ENCODE peak calls at places on chromosomes 13 and 19, in six cellular contexts. J is AG04449; D is HFFc6; A is stimulated activated CD4-positive, alpha-beta T cell treated with anti-CD3 and anti-CD28 coated beads, Interleukin-1b, Interleukin-23, amount 100 ng/mL, for 24 hours; F is NCI-H345; R is GM03348. W is an unnamed sample.

GRCh38 chr13:98206946-98207345 is 29.9 kb upstream of the RNF113B start:
- DNase-seq in J (peak; percentile 100), D (peak; percentile 99), R (peak; percentile 77), A (no peak), F (no peak), W (no peak)

GRCh38 chr19:16167055-16167454 is 6.3 kb downstream of the CIB3 start:
- DNase-seq in F (no peak), J (no peak), R (no peak), A (no peak), D (no peak), W (no peak)

GRCh38 chr13:110549795-110550160 is 11.7 kb downstream of the RAB20 start:
- DNase-seq in A (no peak), R (no peak), D (no peak), J (no peak), F (no peak), W (peak; percentile 21)

GRCh38 chr19:17952041-17952976 is 14.6 kb upstream of the KCNN1 start:
- DNase-seq in F (no peak), D (no peak), A (no peak), J (no peak), R (no peak), W (no peak)

GRCh38 chr19:19026299-19026971 is 6.9 kb downstream of the SUGP2 start:
- DNase-seq in D (no peak), J (no peak), A (no peak), F (no peak), R (no peak), W (no peak)

GRCh38 chr13:100125946-100126345 is 37.1 kb downstream of the PCCA start:
- DNase-seq in R (no peak), D (no peak), F (no peak), A (no peak), J (no peak), W (no peak)

GRCh38 chr19:5141278-5141925 is 172.5 kb downstream of the KDM4B start:
- DNase-seq in D (no peak), A (no peak), R (no peak), J (no peak), F (no peak), W (peak; percentile 14)

GRCh38 chr19:41395355-41395754 is 1.8 kb downstream of the EXOSC5 start:
- DNase-seq in R (no peak), F (no peak), D (no peak), A (no peak), J (no peak), W (no peak)

GRCh38 chr19:41997851-41998229 is 3.8 kb upstream of the ATP1A3 start:
- DNase-seq in J (no peak), D (no peak), F (no peak), R (no peak), A (no peak), W (peak; percentile 49)

GRCh38 chr13:64075543-64076271 is 2660.1 kb upstream of the PCDH20 start:
- DNase-seq in R (no peak), A (no peak), F (no peak), J (no peak), D (no peak), W (no peak)

GRCh38 chr19:15631817-15632216 is 8.9 kb upstream of the CYP4F3 start:
- DNase-seq in D (no peak), J (no peak), R (peak; percentile 54), F (no peak), A (peak; percentile 19), W (no peak)

GRCh38 chr13:51244637-51245405 is 22.6 kb downstream of the FAM124A start:
- DNase-seq in F (no peak), R (no peak), J (no peak), A (no peak), D (no peak), W (no peak)

GRCh38 chr13:110874508-110874960 is 40.3 kb downstream of the ANKRD10 start:
- DNase-seq in R (peak; percentile 96), J (no peak), F (peak; percentile 79), A (peak; percentile 32), D (peak; percentile 40), W (peak; percentile 96)

GRCh38 chr13:50691176-50691681 is 152.3 kb downstream of the DLEU7 start:
- DNase-seq in F (no peak), R (no peak), A (no peak), D (no peak), J (no peak), W (no peak)

GRCh38 chr13:24341439-24341838 is 32.1 kb downstream of the C1QTNF9 start:
- DNase-seq in R (no peak), D (peak; percentile 30), A (no peak), J (no peak), F (peak; percentile 53), W (no peak)

GRCh38 chr13:59747529-59747928 is 416.2 kb downstream of the DIAPH3 start:
- DNase-seq in J (no peak), D (no peak), A (no peak), R (no peak), F (no peak), W (no peak)

GRCh38 chr13:113785051-113786010 is 26.3 kb downstream of the TMEM255B start:
- DNase-seq in A (no peak), F (no peak), R (peak; percentile 59), D (peak; percentile 97), J (peak; percentile 26), W (no peak)

GRCh38 chr19:7459773-7460172 is 29.1 kb downstream of the PEX11G start:
- DNase-seq in J (no peak), R (no peak), F (no peak), D (no peak), A (no peak), W (no peak)

GRCh38 chr13:99268822-99269221 is 10.6 kb upstream of the GPR18 start:
- DNase-seq in D (no peak), F (no peak), A (no peak), R (no peak), J (no peak), W (no peak)

GRCh38 chr19:47357788-47358680 is 8.9 kb downstream of the DHX34 start:
- DNase-seq in F (no peak), A (no peak), J (no peak), R (no peak), D (no peak), W (no peak)

GRCh38 chr13:80037505-80037888 is 303.4 kb downstream of the SPRY2 start:
- DNase-seq in F (no peak), R (peak; percentile 57), A (no peak), D (peak; percentile 92), J (peak; percentile 72), W (no peak)

GRCh38 chr19:55247621-55248099 is 11.2 kb downstream of the PPP6R1 start:
- DNase-seq in J (no peak), F (no peak), D (peak; percentile 55), A (no peak), R (no peak), W (no peak)

GRCh38 chr19:18049390-18049789 is 37.3 kb downstream of the IL12RB1 start:
- DNase-seq in R (peak; percentile 40), D (peak; percentile 21), A (no peak), F (no peak), J (no peak), W (peak; percentile 97)

W was measured in right cardiac atrium.